ENCODE peak calls at places on chromosome 20, in eight cellular contexts. E is body of pancreas; R is CD8-positive, alpha-beta memory T cell; K is heart left ventricle; W is heart right ventricle; G is CD8-positive, alpha-beta T cell; S is GM23248; D is transverse colon. U is an unnamed sample. For H3K4me1, the result is how much of the 10 kb centered on the place peaks cover.

GRCh38 chr20:57685134-57685851 is 24.5 kb downstream of the PMEPA1 start:
- DNase-seq in E (no peak), R (no peak), K (no peak), W (no peak), G (no peak), S (no peak), D (no peak), U (peak)

GRCh38 chr20:41334452-41335421 is 5.9 kb upstream of the LPIN3 start:
- DNase-seq in E (no peak), R (no peak), K (peak), W (no peak), G (no peak), S (no peak), D (no peak), U (no peak)

GRCh38 chr20:53493201-53493908 is 100.3 kb downstream of the ZNF217 start:
- DNase-seq in E (no peak), R (no peak), K (no peak), W (no peak), G (no peak), S (peak), D (no peak), U (no peak)

GRCh38 chr20:15859061-15859460 is 714.2 kb downstream of the KIF16B start:
- DNase-seq in E (no peak), R (no peak), K (no peak), W (no peak), G (no peak), S (no peak), D (no peak), U (no peak)

GRCh38 chr20:20405619-20406018 is 37.7 kb downstream of the INSM1 start:
- DNase-seq in E (no peak), R (no peak), K (no peak), W (no peak), G (no peak), S (no peak), D (no peak), U (no peak)

GRCh38 chr20:3277686-3278465 is 38.9 kb upstream of the SLC4A11 start:
- DNase-seq in E (no peak), R (no peak), K (no peak), W (no peak), G (no peak), S (no peak), D (no peak), U (no peak)

GRCh38 chr20:58753267-58753928 is 60.8 kb downstream of the NPEPL1 start:
- DNase-seq in E (no peak), R (no peak), K (no peak), W (no peak), G (no peak), S (no peak), D (no peak), U (no peak)

GRCh38 chr20:63013207-63013606 is 6.4 kb upstream of the BHLHE23 start:
- DNase-seq in E (no peak), R (no peak), K (no peak), W (no peak), G (no peak), S (no peak), D (no peak), U (no peak)

GRCh38 chr20:58649288-58650180 is 1.5 kb upstream of the STX16 start:
- DNase-seq in E (peak), R (peak), K (no peak), W (peak), G (peak), S (no peak), D (peak), U (peak)

GRCh38 chr20:21166801-21167200 is 40.9 kb downstream of the KIZ start:
- DNase-seq in E (no peak), R (no peak), K (no peak), W (no peak), G (no peak), S (no peak), D (no peak), U (no peak)

GRCh38 chr20:63150391-63150898 is 65.5 kb downstream of the YTHDF1 start:
- DNase-seq in E (no peak), R (no peak), K (no peak), W (peak), G (no peak), S (no peak), D (no peak), U (no peak)

GRCh38 chr20:8647868-8648495 is 420.9 kb upstream of the PLCB4 start:
- DNase-seq in E (no peak), R (no peak), K (peak), W (peak), G (no peak), S (peak), D (peak), U (peak)

GRCh38 chr20:57197352-57198198 is 68.9 kb downstream of the BMP7 start:
- DNase-seq in E (peak), R (no peak), K (no peak), W (no peak), G (no peak), S (no peak), D (no peak), U (no peak)

GRCh38 chr20:38864662-38865061 is 59.2 kb downstream of the PPP1R16B start:
- DNase-seq in E (no peak), R (no peak), K (no peak), W (no peak), G (no peak), S (no peak), D (no peak), U (no peak)

GRCh38 chr20:46458891-46459750 is 52.7 kb upstream of the ELMO2 start:
- DNase-seq in E (peak), R (no peak), K (no peak), W (peak), G (no peak), S (no peak), D (peak), U (peak)

GRCh38 chr20:43658723-43659419 is 8.0 kb upstream of the MYBL2 start:
- DNase-seq in E (no peak), R (no peak), K (no peak), W (no peak), G (no peak), S (no peak), D (no peak), U (no peak)

GRCh38 chr20:1900321-1900791 is 5.1 kb downstream of the SIRPA start:
- DNase-seq in E (peak), R (no peak), K (peak), W (peak), G (no peak), S (peak), D (peak), U (peak)

GRCh38 chr20:62161347-62161746 is 17.8 kb downstream of the SS18L1 start:
- DNase-seq in E (no peak), R (no peak), K (no peak), W (no peak), G (no peak), S (peak), D (no peak), U (no peak)

GRCh38 chr20:45340236-45340847 is 7.9 kb downstream of the SDC4 start:
- DNase-seq in E (peak), R (no peak), K (no peak), W (no peak), G (no peak), S (no peak), D (no peak), U (peak)
- H3K4me1 ChIP-seq in E (half or more), R (under half), K (under half), W (half or more), G (under half), S (half or more), D (half or more), U (half or more)

GRCh38 chr20:32207211-32207625 is 325 bp downstream of the PLAGL2 start:
- DNase-seq in E (no peak), R (no peak), K (no peak), W (no peak), G (no peak), S (no peak), D (no peak), U (no peak)
- H3K4me1 ChIP-seq in E (half or more), R (half or more), K (under half), W (half or more), G (half or more), S (under half), D (half or more), U (half or more)

GRCh38 chr20:48920527-48921167 is 864 bp upstream of the ARFGEF2 start:
- DNase-seq in E (peak), R (no peak), K (no peak), W (peak), G (no peak), S (no peak), D (no peak), U (no peak)
- H3K4me1 ChIP-seq in E (under half), R (under half), K (under half), W (under half), G (under half), S (under half), D (half or more), U (half or more)

GRCh38 chr20:49910340-49910706 is 5.0 kb downstream of the SPATA2 start:
- DNase-seq in E (no peak), R (no peak), K (no peak), W (no peak), G (no peak), S (no peak), D (no peak), U (no peak)
- H3K4me1 ChIP-seq in E (under half), R (under half), K (under half), W (half or more), G (under half), S (under half), D (half or more), U (half or more)

U was measured in left ventricle myocardium inferior.